ENCODE peak calls at places on chromosomes 1 and 21, in five cellular contexts. O, B, I, D and M are unnamed samples.

GRCh38 chr1:29901618-29902017 is 665.3 kb downstream of the PTPRU start:
- DNase-seq in O (no peak), B (no peak), I (no peak), D (no peak), M (no peak)

GRCh38 chr1:236944556-236944955 is 59.7 kb downstream of the MT1HL1 start:
- DNase-seq in O (no peak), B (no peak), I (no peak), D (no peak), M (no peak)

GRCh38 chr1:226977288-226977972 is 37.3 kb downstream of the COQ8A start:
- DNase-seq in O (no peak), B (no peak), I (peak; percentile 75), D (no peak), M (no peak)

GRCh38 chr1:13794231-13795187 is 94.5 kb downstream of the PRDM2 start:
- DNase-seq in O (no peak), B (no peak), I (no peak), D (no peak), M (no peak)

GRCh38 chr21:38525454-38525853 is 27.2 kb upstream of the ERG start:
- DNase-seq in O (no peak), B (no peak), I (no peak), D (no peak), M (no peak)

GRCh38 chr1:96723372-96723771 is 1.8 kb downstream of the PTBP2 start:
- DNase-seq in O (no peak), B (no peak), I (no peak), D (no peak), M (no peak)

GRCh38 chr21:44636209-44637017 is 743 bp upstream of the KRTAP10-10 start:
- DNase-seq in O (no peak), B (no peak), I (no peak), D (no peak), M (no peak)

GRCh38 chr1:214026985-214027384 is 39.2 kb downstream of the PROX1 start:
- DNase-seq in O (no peak), B (no peak), I (no peak), D (no peak), M (no peak)

GRCh38 chr1:202505356-202505755 is 156.9 kb downstream of the PPP1R12B start:
- DNase-seq in O (peak; percentile 94), B (peak; percentile 84), I (no peak), D (peak; percentile 75), M (peak; percentile 58)

GRCh38 chr1:234683856-234684632 is 74.1 kb upstream of the IRF2BP2 start:
- DNase-seq in O (peak; percentile 86), B (peak; percentile 56), I (peak; percentile 88), D (no peak), M (peak; percentile 92)

GRCh38 chr1:184419734-184420161 is 32.9 kb downstream of the C1orf21 start:
- DNase-seq in O (peak; percentile 21), B (no peak), I (no peak), D (no peak), M (peak; percentile 48)

GRCh38 chr1:32907435-32907834 is 6.2 kb upstream of the TMEM54 start:
- DNase-seq in O (peak; percentile 79), B (peak; percentile 29), I (no peak), D (no peak), M (no peak)

GRCh38 chr1:159906960-159907359 is 7.0 kb upstream of the CFAP45 start:
- DNase-seq in O (no peak), B (no peak), I (no peak), D (no peak), M (no peak)

GRCh38 chr21:15514073-15514946 is 215.5 kb upstream of the USP25 start:
- DNase-seq in O (no peak), B (no peak), I (no peak), D (no peak), M (no peak)

GRCh38 chr1:28507247-28507645 is 1.4 kb downstream of the RCC1 start:
- DNase-seq in O (peak; percentile 46), B (no peak), I (no peak), D (no peak), M (no peak)

GRCh38 chr21:41707231-41707988 is 59.4 kb downstream of the RIPK4 start:
- DNase-seq in O (no peak), B (peak; percentile 20), I (no peak), D (no peak), M (peak; percentile 75)

GRCh38 chr1:43587594-43587993 is 56.9 kb downstream of the PTPRF start:
- DNase-seq in O (peak; percentile 21), B (peak; percentile 8), I (no peak), D (peak; percentile 18), M (peak; percentile 78)

GRCh38 chr1:77781683-77782082 is 2.2 kb downstream of the MIGA1 start:
- DNase-seq in O (no peak), B (no peak), I (no peak), D (no peak), M (no peak)

GRCh38 chr1:114156538-114157274 is 3.0 kb upstream of the SYT6 start:
- DNase-seq in O (no peak), B (no peak), I (no peak), D (no peak), M (no peak)

GRCh38 chr1:96048572-96048971 is 673.0 kb upstream of the PTBP2 start:
- DNase-seq in O (no peak), B (no peak), I (no peak), D (no peak), M (peak; percentile 66)

GRCh38 chr1:77342745-77343144 is 60.9 kb downstream of the AK5 start:
- DNase-seq in O (no peak), B (no peak), I (no peak), D (no peak), M (no peak)

GRCh38 chr1:1058088-1058905 is 15.8 kb downstream of the RNF223 start:
- DNase-seq in O (no peak), B (no peak), I (no peak), D (no peak), M (no peak)

GRCh38 chr1:207644479-207644851 is 468 bp upstream of the CR1L start:
- DNase-seq in O (no peak), B (no peak), I (no peak), D (no peak), M (no peak)
- H3K4me3 ChIP-seq in O (peak overlapping the region; percentile 42), B (peak overlapping the region; percentile 65), I (peak overlapping the region; percentile 50), D (peak overlapping the region; percentile 65), M (peak overlapping the region; percentile 59)

GRCh38 chr1:155105604-155106011 is 22.1 kb upstream of the EFNA1 start:
- DNase-seq in O (peak; percentile 92), B (no peak), I (no peak), D (no peak), M (no peak)

GRCh38 chr1:155107309-155108283 is 20.1 kb upstream of the EFNA1 start:
- DNase-seq in O (no peak), B (no peak), I (no peak), D (no peak), M (no peak)

GRCh38 chr1:155104605-155105534 is 22.8 kb upstream of the EFNA1 start:
- DNase-seq in O (peak; percentile 22), B (no peak), I (no peak), D (no peak), M (no peak)

GRCh38 chr1:155110381-155110780 is 17.3 kb upstream of the EFNA1 start:
- DNase-seq in O (no peak), B (no peak), I (no peak), D (no peak), M (no peak)

DNA sequence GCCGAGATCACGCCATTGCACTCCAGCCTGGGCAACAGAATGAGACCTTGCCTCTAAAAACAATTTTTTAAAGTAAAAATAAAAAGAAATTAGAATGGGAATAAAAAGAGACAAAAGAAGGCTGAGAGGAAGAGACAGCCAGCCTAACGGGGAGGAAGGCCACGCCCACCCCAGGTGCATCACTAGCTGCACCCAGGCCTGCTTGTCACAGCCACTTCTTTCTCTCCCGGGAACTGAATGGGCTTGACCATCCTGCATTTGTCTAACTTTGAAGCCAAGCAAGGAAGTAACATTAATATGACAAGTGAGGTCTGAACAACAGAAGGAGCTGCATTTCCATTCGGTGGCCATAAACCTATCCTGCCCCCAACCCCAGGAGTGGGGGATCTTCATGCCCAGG is 20.8 kb upstream of the EFNA1 start:
- DNase-seq in O (no peak), B (no peak), I (no peak), D (no peak), M (no peak)
- TF ChIP-seq CTCF in O (no peak), B (no peak), I (no peak), D (no peak), M (no peak)

DNA sequence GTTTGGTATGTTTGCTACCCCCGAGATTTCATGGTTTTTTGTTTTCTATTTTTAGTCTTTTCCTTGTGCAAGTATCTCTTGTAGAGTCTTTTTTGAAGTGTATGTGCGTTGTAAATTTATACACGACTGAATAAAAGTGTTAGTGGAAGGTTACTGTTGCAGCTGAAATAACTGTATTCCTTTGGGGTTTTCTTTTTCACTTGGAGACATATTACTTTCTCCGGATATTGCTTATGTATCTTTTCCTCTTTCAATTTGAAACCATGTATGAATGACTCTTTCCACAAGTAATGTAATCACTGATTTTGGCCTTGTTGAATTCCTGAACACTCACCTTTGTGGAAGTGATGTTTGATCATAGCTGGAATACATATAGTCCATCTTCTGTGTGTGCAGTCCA is 956 bp downstream of the URB2 start:
- DNase-seq in O (no peak), B (no peak), I (no peak), D (no peak), M (no peak)
- H3K4me3 ChIP-seq in O (peak overlapping the region; percentile 95), B (peak overlapping the region; percentile 84), I (peak overlapping the region; percentile 98), D (peak overlapping the region; percentile 93), M (peak overlapping the region; percentile 82)

DNA sequence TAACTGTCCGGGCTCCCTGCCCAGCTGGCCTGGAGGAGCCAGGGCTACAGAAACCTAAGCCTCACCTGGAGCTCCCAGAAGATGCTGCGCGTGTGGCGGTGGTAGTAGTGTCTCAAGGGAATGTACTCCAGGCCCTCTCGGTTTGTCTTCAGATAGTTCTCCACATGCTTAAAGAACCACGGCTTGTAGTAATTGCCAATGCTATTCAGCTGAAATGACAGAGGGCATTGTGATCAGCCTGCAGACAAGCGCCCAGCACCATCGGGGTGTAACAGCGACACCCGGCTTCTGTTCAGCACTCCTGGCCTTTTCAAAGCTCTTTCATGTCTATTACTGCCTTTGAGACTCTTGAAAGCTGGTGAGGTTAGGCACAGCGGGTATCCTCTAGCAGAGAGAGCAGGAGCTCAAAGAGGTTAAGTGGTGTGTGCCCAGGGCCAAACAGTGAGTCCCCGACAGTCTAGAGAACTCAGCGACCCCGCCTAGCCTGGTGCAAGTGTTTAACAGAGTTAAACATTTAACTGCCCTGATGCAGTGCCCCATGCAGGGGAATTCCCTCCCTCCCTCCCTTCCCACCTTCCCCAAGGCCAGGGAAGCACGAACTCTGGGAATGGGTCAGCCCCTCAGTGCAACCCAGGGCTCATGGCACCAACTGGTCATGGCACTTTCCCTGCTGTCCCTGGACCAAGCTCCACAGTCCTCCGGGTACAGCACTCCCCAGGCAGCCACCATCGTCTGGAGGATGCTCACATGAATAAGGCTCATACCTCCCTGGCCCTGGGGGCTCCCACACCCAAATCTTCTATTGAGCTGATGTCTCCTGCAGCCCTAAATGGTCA is 21.5 kb downstream of the DHCR24 start:
- DNase-seq in O (no peak), B (no peak), I (no peak), D (no peak), M (no peak)
- TF ChIP-seq CTCF in O (no peak), B (no peak), I (no peak), D (no peak), M (no peak)